ENCODE peak calls at places on chromosomes 7 and 10, in four cellular contexts. Z is HCT116, O is HepG2, V is K562. X is an unnamed sample.

GRCh38 chr7:126495001-126495400 is 757.7 kb downstream of the GRM8 start:
- DNase-seq in O (no peak), V (no peak), Z (no peak), X (no peak)

GRCh38 chr7:24378871-24379608 is 95.0 kb downstream of the NPY start:
- DNase-seq in Z (peak; percentile 41), V (no peak), O (no peak), X (no peak)

GRCh38 chr7:13989138-13989943 is at the start of gene ETV1:
- DNase-seq in V (peak; percentile 86), Z (no peak), O (peak; percentile 14), X (peak; percentile 65)

GRCh38 chr10:30431435-30431911 is 2.5 kb upstream of the MAP3K8 start:
- DNase-seq in Z (no peak), O (no peak), V (peak; percentile 24), X (no peak)

GRCh38 chr7:142916508-142916907 is 17.0 kb downstream of the TRPV5 start:
- DNase-seq in O (no peak), V (no peak), Z (no peak), X (no peak)

GRCh38 chr7:150946826-150947750 is 31.0 kb downstream of the KCNH2 start:
- DNase-seq in Z (no peak), O (no peak), V (no peak), X (no peak)

GRCh38 chr10:52443419-52444388 is 129.6 kb downstream of the DKK1 start:
- DNase-seq in O (peak; percentile 13), Z (peak; percentile 57), V (no peak), X (peak; percentile 86)

GRCh38 chr7:155219947-155220769 is 77.5 kb upstream of the INSIG1 start:
- DNase-seq in V (no peak), O (no peak), Z (no peak), X (no peak)

GRCh38 chr10:24617771-24618396 is 105.8 kb downstream of the ARHGAP21 start:
- DNase-seq in V (peak; percentile 68), Z (peak; percentile 45), O (peak; percentile 50), X (peak; percentile 24)

GRCh38 chr10:71725249-71725648 is 5.7 kb upstream of the C10orf105 start:
- DNase-seq in Z (no peak), O (no peak), V (no peak), X (no peak)
- TF ChIP-seq CTCF in Z (no peak), O (no peak), V (no peak), X (no peak)

GRCh38 chr7:42606217-42606905 is 305.5 kb downstream of the C7orf25 start:
- DNase-seq in V (no peak), Z (no peak), O (no peak), X (no peak)
- TF ChIP-seq TCF7L2 in V (no peak), Z (no peak), O (no peak), X (no peak)

GRCh38 chr10:75475470-75476182 is 44.2 kb downstream of the LRMDA start:
- DNase-seq in O (no peak), V (no peak), Z (no peak), X (no peak)
- TF ChIP-seq SIN3A in O (no peak), V (no peak), Z (no peak), X (no peak)

GRCh38 chr7:54839538-54840213 is 80.7 kb upstream of the SEC61G start:
- DNase-seq in O (peak; percentile 20), Z (peak; percentile 51), V (no peak), X (no peak)
- TF ChIP-seq CTCF in O (peak; percentile 87), Z (peak; percentile 94), V (no peak), X (peak; percentile 94)

DNA sequence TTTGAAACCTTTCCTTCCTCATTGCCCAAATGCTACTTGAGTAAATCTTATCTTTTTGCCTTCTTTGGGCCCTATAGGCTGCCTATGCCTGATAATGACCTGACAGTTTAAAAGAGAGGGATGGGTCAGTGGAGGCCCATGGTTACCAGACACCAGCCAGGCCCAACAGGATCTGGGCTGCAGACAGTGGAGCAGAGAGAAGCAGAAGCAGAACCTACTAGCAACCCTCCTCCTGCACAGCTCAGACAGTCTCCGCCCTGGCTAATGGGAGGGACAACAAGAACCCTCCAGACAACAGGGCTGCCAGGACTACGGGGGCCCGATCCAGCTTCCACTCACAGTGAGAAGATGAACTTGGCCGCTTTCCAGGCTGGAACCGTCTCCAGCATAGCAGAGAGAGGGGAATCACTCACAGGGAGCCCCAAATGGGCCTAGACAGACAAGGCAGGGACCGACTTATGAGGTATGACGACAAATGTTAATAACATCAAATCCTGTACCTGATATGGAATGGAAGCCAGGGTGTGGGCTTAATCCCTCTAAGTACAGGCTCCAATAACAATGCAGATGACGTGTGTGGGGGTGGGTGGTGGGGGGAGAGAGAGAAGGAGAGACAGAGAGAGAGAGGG is 31.7 kb upstream of the DGKI start:
- DNase-seq in O (no peak), V (no peak), Z (no peak), X (no peak)
- TF ChIP-seq TCF7L2 in O (no peak), V (no peak), Z (no peak), X (no peak)

GRCh38 chr10:79559726-79560125 is 481 bp downstream of the SFTPA2 start:
- DNase-seq in Z (no peak), V (no peak), O (no peak), X (no peak)
- TF ChIP-seq SIN3A in Z (no peak), V (no peak), O (no peak), X (no peak)

DNA sequence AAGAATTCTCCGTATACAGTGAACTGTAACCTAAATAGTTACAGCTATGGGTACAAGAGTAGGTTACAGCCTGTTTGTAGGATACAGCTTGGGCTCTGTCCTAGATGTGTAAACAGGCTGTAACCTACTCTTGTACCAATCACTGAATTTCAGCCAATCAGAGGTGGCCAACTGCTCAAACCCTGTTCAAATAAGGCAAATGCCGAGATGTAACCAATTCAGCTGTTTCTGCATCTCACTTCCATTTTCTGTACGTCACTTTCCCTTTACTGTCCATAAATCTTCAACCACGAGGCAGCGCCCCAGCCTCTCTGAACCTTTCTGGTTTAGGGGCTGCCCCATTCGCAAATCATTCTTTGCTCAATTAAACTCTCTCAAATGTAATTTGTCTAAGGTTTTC is 8.3 kb upstream of the MMP21 start:
- DNase-seq in Z (no peak), O (no peak), V (no peak), X (no peak)
- TF ChIP-seq CTCF in Z (no peak), O (no peak), V (no peak), X (no peak)

DNA sequence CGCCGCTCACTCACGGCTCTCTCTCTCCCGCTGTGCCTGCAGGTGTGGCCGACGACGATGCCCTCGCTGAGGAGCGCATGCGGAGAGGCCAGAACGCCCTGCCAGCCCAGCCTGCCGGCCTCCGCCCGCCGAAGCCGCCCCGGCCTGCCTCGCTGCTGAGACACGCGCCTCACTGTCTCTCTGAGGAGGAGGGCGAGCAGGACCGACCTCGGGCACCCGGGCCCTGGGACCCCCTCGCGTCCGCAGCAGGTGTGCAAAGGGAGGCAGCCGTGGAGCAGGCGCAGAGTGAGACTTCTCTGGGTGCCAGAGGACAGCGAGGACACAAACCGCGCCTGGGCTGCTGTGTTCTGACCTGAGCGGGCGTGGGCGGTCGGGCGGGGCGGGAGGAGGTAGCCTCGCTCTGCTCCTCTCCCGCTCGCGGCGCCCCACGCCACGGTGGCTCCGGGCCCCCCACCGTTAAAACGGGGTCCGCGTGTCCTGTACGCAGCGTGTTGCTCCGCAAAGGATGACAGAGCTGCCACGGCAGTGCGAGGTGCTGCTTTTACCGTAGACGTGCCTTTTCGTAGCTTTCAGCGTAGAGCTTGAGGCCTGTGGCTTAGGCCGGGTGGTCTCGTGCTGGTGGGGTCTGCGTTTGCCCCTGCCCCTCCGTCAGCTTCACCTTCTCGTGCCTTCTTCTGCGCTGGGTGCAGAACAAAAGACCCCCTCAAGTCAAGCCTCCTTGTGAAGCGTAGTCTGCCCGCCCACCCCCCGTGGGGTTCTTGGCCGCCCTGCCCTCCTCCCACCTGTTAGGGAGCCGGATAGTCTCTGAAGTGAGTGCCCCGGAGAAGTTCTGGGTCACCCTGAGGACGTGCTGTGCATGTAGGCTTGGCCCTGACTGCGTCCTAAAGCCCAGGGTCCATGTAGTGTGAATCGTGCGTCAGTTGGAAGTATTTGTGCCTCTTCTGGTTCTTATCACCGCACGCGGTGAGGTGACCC is 73.2 kb downstream of the DNAJB6 start:
- DNase-seq in Z (no peak), V (no peak), O (no peak), X (no peak)
- TF ChIP-seq TCF7L2 in Z (no peak), V (no peak), O (no peak), X (no peak)

GRCh38 chr7:43112941-43113621 is 634 bp downstream of the HECW1 start:
- DNase-seq in O (no peak), Z (no peak), V (peak; percentile 23), X (no peak)
- TF ChIP-seq SIN3A in O (no peak), Z (no peak), V (no peak), X (no peak)

GRCh38 chr10:16992611-16993119 is 136.9 kb downstream of the CUBN start:
- DNase-seq in Z (no peak), V (no peak), O (no peak), X (no peak)
- TF ChIP-seq CTCF in Z (no peak), V (no peak), O (no peak), X (no peak)